ENCODE peak calls at places on chromosomes 11 and 22, in seven cellular contexts. One of them, this sample, is unnamed.
A peak's percentile ranks its signal among the peaks of the same experiment; 100 is the strongest.

GRCh38 chr11:132523929-132524328 is 1008.4 kb downstream of the OPCML start:
- DNase-seq in sigmoid colon: no peak
- DNase-seq in transverse colon: no peak
- DNase-seq in HCT116: no peak
- DNase-seq in HepG2: no peak
- DNase-seq in SK-N-SH: no peak
- DNase-seq in stomach: no peak
- DNase-seq in this sample: no peak

GRCh38 chr11:75454987-75455386 is 22.0 kb upstream of the KLHL35 start:
- DNase-seq in transverse colon: no peak
- DNase-seq in HepG2: no peak
- DNase-seq in sigmoid colon: no peak
- DNase-seq in HCT116: no peak
- DNase-seq in stomach: no peak
- DNase-seq in SK-N-SH: no peak
- DNase-seq in this sample: no peak

GRCh38 chr11:71995726-71996291 is 2.9 kb upstream of the IL18BP start:
- DNase-seq in stomach: no peak
- DNase-seq in HCT116: no peak
- DNase-seq in HepG2: no peak
- DNase-seq in SK-N-SH: no peak
- DNase-seq in transverse colon: no peak
- DNase-seq in sigmoid colon: no peak
- DNase-seq in this sample: no peak

GRCh38 chr22:37063436-37064420 is 12.2 kb downstream of the KCTD17 start:
- DNase-seq in HCT116: no peak
- DNase-seq in transverse colon: peak; percentile 62
- DNase-seq in sigmoid colon: no peak
- DNase-seq in SK-N-SH: no peak
- DNase-seq in stomach: no peak
- DNase-seq in HepG2: no peak
- DNase-seq in this sample: no peak

GRCh38 chr11:33063326-33063775 is 24.0 kb downstream of the TCP11L1 start:
- DNase-seq in SK-N-SH: no peak
- DNase-seq in transverse colon: no peak
- DNase-seq in stomach: no peak
- DNase-seq in HCT116: no peak
- DNase-seq in sigmoid colon: no peak
- DNase-seq in HepG2: no peak
- DNase-seq in this sample: no peak

GRCh38 chr11:120510406-120511115 is 987 bp upstream of the GRIK4 start:
- DNase-seq in HCT116: no peak
- DNase-seq in transverse colon: no peak
- DNase-seq in sigmoid colon: no peak
- DNase-seq in stomach: no peak
- DNase-seq in HepG2: no peak
- DNase-seq in SK-N-SH: peak; percentile 36
- DNase-seq in this sample: no peak

GRCh38 chr22:20384171-20384570 is 9.8 kb upstream of the ZNF74 start:
- DNase-seq in transverse colon: no peak
- DNase-seq in HepG2: no peak
- DNase-seq in HCT116: no peak
- DNase-seq in sigmoid colon: no peak
- DNase-seq in stomach: no peak
- DNase-seq in SK-N-SH: no peak
- DNase-seq in this sample: no peak

GRCh38 chr11:104771782-104772181 is 126.5 kb downstream of the CASP12 start:
- DNase-seq in transverse colon: no peak
- DNase-seq in SK-N-SH: no peak
- DNase-seq in HepG2: no peak
- DNase-seq in sigmoid colon: no peak
- DNase-seq in stomach: no peak
- DNase-seq in HCT116: no peak
- DNase-seq in this sample: peak; percentile 24

GRCh38 chr22:41842996-41843970 is 10.4 kb downstream of the SREBF2 start:
- DNase-seq in transverse colon: no peak
- DNase-seq in sigmoid colon: no peak
- DNase-seq in stomach: no peak
- DNase-seq in SK-N-SH: no peak
- DNase-seq in HCT116: no peak
- DNase-seq in HepG2: peak; percentile 61
- DNase-seq in this sample: no peak

GRCh38 chr11:34366522-34366921 is 8.7 kb upstream of the ABTB2 start:
- DNase-seq in sigmoid colon: no peak
- DNase-seq in stomach: peak; percentile 50
- DNase-seq in transverse colon: peak; percentile 35
- DNase-seq in HCT116: peak; percentile 73
- DNase-seq in SK-N-SH: peak; percentile 36
- DNase-seq in HepG2: peak; percentile 57
- DNase-seq in this sample: no peak

DNA sequence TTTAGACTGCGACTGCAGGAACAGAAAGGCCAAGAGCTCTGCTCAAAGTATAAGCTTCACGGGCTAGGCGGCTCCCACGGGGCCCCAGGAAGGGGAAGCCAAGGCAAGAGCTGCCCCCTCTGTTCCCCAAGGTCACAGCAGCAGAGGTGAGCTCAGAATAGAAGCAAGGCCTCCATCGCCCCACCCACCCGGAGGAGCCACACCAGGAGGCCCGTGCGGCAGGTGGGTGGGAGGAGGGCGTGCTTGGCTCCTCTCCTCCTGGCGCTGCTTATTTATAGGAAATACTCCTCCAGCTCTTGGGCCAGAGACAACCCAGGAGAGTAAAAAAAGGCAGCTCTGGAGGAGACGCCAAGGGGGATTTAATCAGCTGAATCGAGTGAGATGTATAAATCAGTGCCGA is 87.8 kb downstream of the FEZ1 start:
- DNase-seq in transverse colon: no peak
- DNase-seq in SK-N-SH: no peak
- DNase-seq in stomach: no peak
- DNase-seq in HCT116: no peak
- DNase-seq in HepG2: no peak
- DNase-seq in sigmoid colon: peak; percentile 48
- DNase-seq in this sample: peak; percentile 27
- H3K27me3 ChIP-seq in transverse colon: peaks cover 10% of the 10 kb centered on the region
- H3K27me3 ChIP-seq in SK-N-SH: peaks cover 30% of the 10 kb centered on the region
- H3K27me3 ChIP-seq in stomach: peaks cover 5% of the 10 kb centered on the region
- H3K27me3 ChIP-seq in HCT116: peaks cover 31% of the 10 kb centered on the region
- H3K27me3 ChIP-seq in HepG2: peaks cover 89% of the 10 kb centered on the region
- H3K27me3 ChIP-seq in sigmoid colon: no peaks in the 10 kb centered on the region
- H3K27me3 ChIP-seq in this sample: no peaks in the 10 kb centered on the region

GRCh38 chr11:86755196-86755595 is 45.1 kb upstream of the PRSS23 start:
- DNase-seq in SK-N-SH: no peak
- DNase-seq in stomach: no peak
- DNase-seq in HCT116: no peak
- DNase-seq in sigmoid colon: no peak
- DNase-seq in transverse colon: no peak
- DNase-seq in HepG2: no peak
- DNase-seq in this sample: no peak

GRCh38 chr11:86761978-86762377 is 38.4 kb upstream of the PRSS23 start:
- DNase-seq in HCT116: no peak
- DNase-seq in sigmoid colon: no peak
- DNase-seq in stomach: no peak
- DNase-seq in HepG2: no peak
- DNase-seq in transverse colon: no peak
- DNase-seq in SK-N-SH: no peak
- DNase-seq in this sample: no peak

GRCh38 chr11:86758171-86758570 is 42.2 kb upstream of the PRSS23 start:
- DNase-seq in HepG2: no peak
- DNase-seq in transverse colon: no peak
- DNase-seq in SK-N-SH: no peak
- DNase-seq in sigmoid colon: no peak
- DNase-seq in HCT116: no peak
- DNase-seq in stomach: no peak
- DNase-seq in this sample: no peak

GRCh38 chr11:86765146-86765663 is 35.1 kb upstream of the PRSS23 start:
- DNase-seq in HepG2: no peak
- DNase-seq in transverse colon: no peak
- DNase-seq in SK-N-SH: no peak
- DNase-seq in stomach: no peak
- DNase-seq in sigmoid colon: no peak
- DNase-seq in HCT116: no peak
- DNase-seq in this sample: no peak

GRCh38 chr11:86760577-86760976 is 39.8 kb upstream of the PRSS23 start:
- DNase-seq in sigmoid colon: no peak
- DNase-seq in stomach: no peak
- DNase-seq in HCT116: no peak
- DNase-seq in HepG2: no peak
- DNase-seq in SK-N-SH: no peak
- DNase-seq in transverse colon: no peak
- DNase-seq in this sample: no peak
- TF ChIP-seq POLR2AphosphoS5 in sigmoid colon: no peak
- TF ChIP-seq POLR2AphosphoS5 in stomach: no peak
- TF ChIP-seq POLR2AphosphoS5 in HCT116: no peak
- TF ChIP-seq POLR2AphosphoS5 in HepG2: no peak
- TF ChIP-seq POLR2AphosphoS5 in SK-N-SH: no peak
- TF ChIP-seq POLR2AphosphoS5 in transverse colon: no peak
- TF ChIP-seq POLR2AphosphoS5 in this sample: no peak

DNA sequence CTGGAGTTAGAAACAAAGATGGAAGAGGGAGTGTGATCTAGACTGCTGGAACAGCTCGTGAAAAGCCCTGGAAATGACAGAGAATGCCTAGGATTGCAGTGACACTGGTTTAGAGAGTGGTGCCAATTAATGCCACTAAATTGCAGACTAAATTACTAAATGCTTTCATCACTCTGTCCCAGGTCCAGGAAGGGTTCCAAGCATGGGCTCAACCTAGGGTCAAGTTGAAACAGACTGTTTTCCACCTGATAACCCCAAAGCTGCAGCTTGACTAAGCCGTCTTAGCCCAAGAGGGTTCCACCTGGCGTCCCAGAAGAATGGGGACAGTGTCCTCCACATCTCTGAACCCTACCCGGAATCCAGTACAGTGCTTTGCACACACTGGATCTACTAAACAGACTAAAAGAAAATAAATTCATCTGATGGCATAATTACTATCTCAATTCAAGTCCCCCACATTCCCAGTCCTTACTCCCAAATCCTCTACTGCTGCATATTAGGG is 1.1 kb upstream of the CRY2 start:
- DNase-seq in transverse colon: no peak
- DNase-seq in sigmoid colon: no peak
- DNase-seq in SK-N-SH: no peak
- DNase-seq in HCT116: no peak
- DNase-seq in stomach: no peak
- DNase-seq in HepG2: no peak
- DNase-seq in this sample: no peak
- H3K4me3 ChIP-seq in transverse colon: peak overlapping the region; percentile 81
- H3K4me3 ChIP-seq in sigmoid colon: no peak overlapping the region
- H3K4me3 ChIP-seq in SK-N-SH: no peak overlapping the region
- H3K4me3 ChIP-seq in HCT116: no peak overlapping the region
- H3K4me3 ChIP-seq in stomach: no peak overlapping the region
- H3K4me3 ChIP-seq in HepG2: peak overlapping the region; percentile 69
- H3K4me3 ChIP-seq in this sample: no peak overlapping the region

DNA sequence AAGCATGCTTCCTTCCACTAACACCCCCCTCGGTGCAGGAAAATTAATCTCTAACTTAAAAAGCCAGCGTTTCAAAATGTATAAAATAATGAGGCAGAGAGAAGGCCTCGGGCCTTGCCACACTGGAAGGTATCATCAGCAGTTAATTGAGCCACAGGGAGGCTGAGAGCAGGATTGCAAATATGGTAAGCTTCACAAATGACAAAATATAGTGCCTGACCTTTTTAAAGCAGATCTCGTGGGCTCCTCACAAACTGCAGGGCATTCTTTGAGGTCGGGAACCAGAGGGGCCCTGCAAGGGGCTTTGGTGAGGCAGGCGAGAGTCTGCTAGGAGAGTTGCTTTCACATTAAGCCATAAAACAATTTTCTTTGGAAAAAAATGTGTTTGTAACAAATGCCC is 61.2 kb upstream of the SYT13 start:
- DNase-seq in HCT116: no peak
- DNase-seq in stomach: no peak
- DNase-seq in SK-N-SH: no peak
- DNase-seq in HepG2: no peak
- DNase-seq in transverse colon: no peak
- DNase-seq in sigmoid colon: no peak
- DNase-seq in this sample: no peak
- H3K27me3 ChIP-seq in HCT116: peaks cover 52% of the 10 kb centered on the region
- H3K27me3 ChIP-seq in stomach: no peaks in the 10 kb centered on the region
- H3K27me3 ChIP-seq in SK-N-SH: peaks cover 22% of the 10 kb centered on the region
- H3K27me3 ChIP-seq in HepG2: peaks cover 6% of the 10 kb centered on the region
- H3K27me3 ChIP-seq in transverse colon: peaks cover 36% of the 10 kb centered on the region
- H3K27me3 ChIP-seq in sigmoid colon: peaks cover 4% of the 10 kb centered on the region
- H3K27me3 ChIP-seq in this sample: no peaks in the 10 kb centered on the region

DNA sequence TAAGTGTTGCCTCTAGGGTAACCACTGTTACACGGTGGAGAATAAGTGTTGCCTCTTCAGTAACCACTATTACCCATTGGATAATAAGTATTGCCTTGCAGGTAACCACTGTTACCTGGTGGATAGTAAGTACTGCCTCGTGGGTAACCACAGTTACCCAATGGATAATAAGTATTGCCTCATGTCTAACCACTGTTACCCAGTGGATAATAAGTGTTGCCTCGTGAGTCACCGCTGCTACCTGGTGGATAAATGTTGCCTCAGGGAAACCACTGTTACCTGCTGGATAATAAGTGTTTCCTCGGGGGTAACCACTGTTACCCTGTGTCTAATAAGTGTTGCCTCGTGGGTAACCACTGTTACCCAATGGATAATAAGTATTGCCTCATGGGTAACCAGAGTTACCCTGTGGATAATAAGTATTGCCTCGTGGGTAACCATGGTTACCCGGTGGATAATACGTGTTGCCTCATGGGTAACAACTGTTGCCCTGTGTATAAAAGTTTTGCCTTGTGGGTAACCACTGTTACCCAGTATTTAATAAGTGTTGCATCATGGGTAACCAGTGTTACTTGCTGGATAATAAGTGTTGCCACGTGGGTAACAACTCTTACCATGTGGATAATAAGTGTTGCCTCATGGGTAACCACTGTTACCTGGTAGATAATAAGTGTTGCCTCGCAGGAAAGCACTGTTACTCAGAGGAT is 12.3 kb upstream of the NXPE4 start:
- DNase-seq in HepG2: no peak
- DNase-seq in stomach: no peak
- DNase-seq in HCT116: no peak
- DNase-seq in transverse colon: no peak
- DNase-seq in SK-N-SH: no peak
- DNase-seq in sigmoid colon: no peak
- DNase-seq in this sample: no peak
- TF ChIP-seq POLR2AphosphoS5 in HepG2: no peak
- TF ChIP-seq POLR2AphosphoS5 in stomach: no peak
- TF ChIP-seq POLR2AphosphoS5 in HCT116: no peak
- TF ChIP-seq POLR2AphosphoS5 in transverse colon: no peak
- TF ChIP-seq POLR2AphosphoS5 in SK-N-SH: no peak
- TF ChIP-seq POLR2AphosphoS5 in sigmoid colon: no peak
- TF ChIP-seq POLR2AphosphoS5 in this sample: no peak

GRCh38 chr11:12678991-12679390 is 4.8 kb downstream of the TEAD1 start:
- DNase-seq in transverse colon: no peak
- DNase-seq in SK-N-SH: no peak
- DNase-seq in sigmoid colon: no peak
- DNase-seq in HCT116: no peak
- DNase-seq in HepG2: no peak
- DNase-seq in stomach: no peak
- DNase-seq in this sample: no peak
- H3K4me3 ChIP-seq in transverse colon: no peak overlapping the region
- H3K4me3 ChIP-seq in SK-N-SH: peak overlapping the region; percentile 73
- H3K4me3 ChIP-seq in sigmoid colon: no peak overlapping the region
- H3K4me3 ChIP-seq in HCT116: no peak overlapping the region
- H3K4me3 ChIP-seq in HepG2: no peak overlapping the region
- H3K4me3 ChIP-seq in stomach: no peak overlapping the region
- H3K4me3 ChIP-seq in this sample: no peak overlapping the region

GRCh38 chr11:1153105-1153950 is 4.4 kb upstream of the MUC5AC start:
- DNase-seq in stomach: no peak
- DNase-seq in HepG2: peak; percentile 7
- DNase-seq in sigmoid colon: no peak
- DNase-seq in SK-N-SH: peak; percentile 28
- DNase-seq in HCT116: no peak
- DNase-seq in transverse colon: no peak
- DNase-seq in this sample: no peak
- H3K27me3 ChIP-seq in stomach: peaks cover 4% of the 10 kb centered on the region
- H3K27me3 ChIP-seq in HepG2: peaks cover 52% of the 10 kb centered on the region
- H3K27me3 ChIP-seq in sigmoid colon: peaks cover 18% of the 10 kb centered on the region
- H3K27me3 ChIP-seq in SK-N-SH: no peaks in the 10 kb centered on the region
- H3K27me3 ChIP-seq in HCT116: no peaks in the 10 kb centered on the region
- H3K27me3 ChIP-seq in transverse colon: no peaks in the 10 kb centered on the region
- H3K27me3 ChIP-seq in this sample: no peaks in the 10 kb centered on the region

GRCh38 chr11:68854273-68854958 is 12.7 kb upstream of the CPT1A start:
- DNase-seq in stomach: no peak
- DNase-seq in HepG2: no peak
- DNase-seq in sigmoid colon: no peak
- DNase-seq in transverse colon: no peak
- DNase-seq in HCT116: no peak
- DNase-seq in SK-N-SH: peak; percentile 58
- DNase-seq in this sample: no peak
- TF ChIP-seq POLR2AphosphoS5 in stomach: no peak
- TF ChIP-seq POLR2AphosphoS5 in HepG2: no peak
- TF ChIP-seq POLR2AphosphoS5 in sigmoid colon: no peak
- TF ChIP-seq POLR2AphosphoS5 in transverse colon: no peak
- TF ChIP-seq POLR2AphosphoS5 in HCT116: no peak
- TF ChIP-seq POLR2AphosphoS5 in SK-N-SH: no peak
- TF ChIP-seq POLR2AphosphoS5 in this sample: no peak

This sample was measured in prostate gland.